ENCODE peak calls at places on chromosomes 3 and 15, in ten cellular contexts. K is Panc1, I is endothelial cell of umbilical vein, T is HL-60, B is GM23338, Q is H1, E is breast epithelium, G is stomach, O is upper lobe of left lung, Z is HepG2. C is an unnamed sample.
A peak's percentile ranks its signal among the peaks of the same experiment; 100 is the strongest.

GRCh38 chr15:60548101-60548500 is 69.2 kb upstream of the ICE2 start:
- DNase-seq in Q (no peak), E (no peak), G (no peak), K (no peak), I (no peak), O (no peak), B (no peak), Z (no peak), T (no peak), C (no peak)

GRCh38 chr15:76366714-76367113 is 30.1 kb downstream of the ISL2 start:
- DNase-seq in G (no peak), O (no peak), Q (no peak), E (no peak), B (no peak), T (no peak), I (no peak), Z (no peak), K (no peak), C (no peak)

GRCh38 chr3:59717679-59718205 is 667.9 kb upstream of the CFAP20DC start:
- DNase-seq in Q (no peak), K (no peak), B (peak; percentile 53), E (no peak), G (no peak), T (no peak), I (no peak), Z (no peak), O (no peak), C (no peak)

GRCh38 chr15:82570721-82571519 is 30.7 kb upstream of the RPS17 start:
- DNase-seq in T (no peak), I (no peak), Z (no peak), O (no peak), E (no peak), B (peak; percentile 43), Q (peak; percentile 54), G (no peak), K (no peak), C (no peak)

GRCh38 chr3:75101329-75102147 is 487.1 kb upstream of the CNTN3 start:
- DNase-seq in T (no peak), Z (no peak), I (no peak), G (no peak), B (peak; percentile 84), O (no peak), K (no peak), Q (peak; percentile 76), E (no peak), C (no peak)

GRCh38 chr15:82536409-82537350 is 3.6 kb downstream of the RPS17 start:
- DNase-seq in G (no peak), O (no peak), Q (no peak), Z (no peak), K (no peak), E (no peak), B (no peak), I (no peak), T (no peak), C (no peak)

GRCh38 chr3:39190281-39191025 is 1.9 kb downstream of the XIRP1 start:
- DNase-seq in O (no peak), B (no peak), T (no peak), I (no peak), Z (no peak), Q (no peak), G (no peak), K (no peak), E (no peak), C (no peak)

GRCh38 chr3:176776622-176777021 is 420.7 kb downstream of the TBL1XR1 start:
- DNase-seq in E (no peak), O (no peak), T (no peak), Q (no peak), K (no peak), Z (no peak), B (no peak), I (no peak), G (no peak), C (no peak)

GRCh38 chr15:98581715-98582114 is 66.6 kb upstream of the IGF1R start:
- DNase-seq in Q (no peak), Z (no peak), K (no peak), T (no peak), B (peak; percentile 72), O (no peak), E (no peak), I (no peak), G (no peak), C (no peak)

GRCh38 chr3:151085889-151086483 is 522 bp downstream of the MED12L start:
- DNase-seq in G (no peak), Q (no peak), I (no peak), E (no peak), T (no peak), Z (no peak), K (no peak), O (no peak), B (peak; percentile 60), C (no peak)

GRCh38 chr15:69997701-69998273 is 99.9 kb downstream of the TLE3 start:
- DNase-seq in Z (no peak), B (no peak), G (peak; percentile 57), T (no peak), O (peak; percentile 67), I (no peak), K (no peak), Q (no peak), E (peak; percentile 86), C (no peak)

GRCh38 chr3:112004664-112005063 is 5.9 kb downstream of the TAGLN3 start:
- DNase-seq in Q (no peak), Z (no peak), K (no peak), E (no peak), T (no peak), O (no peak), I (no peak), B (no peak), G (no peak), C (no peak)

GRCh38 chr15:68674975-68675374 is 96.2 kb downstream of the CORO2B start:
- DNase-seq in E (no peak), G (no peak), T (peak; percentile 89), B (no peak), O (no peak), Q (no peak), I (peak; percentile 25), K (no peak), Z (no peak), C (no peak)

GRCh38 chr15:42891569-42891968 is 29.0 kb downstream of the TTBK2 start:
- DNase-seq in I (peak; percentile 14), Z (no peak), B (no peak), E (no peak), K (no peak), Q (no peak), O (no peak), T (no peak), G (no peak), C (no peak)

GRCh38 chr15:60118146-60118545 is 114.0 kb downstream of the FOXB1 start:
- DNase-seq in K (no peak), T (no peak), Z (no peak), B (peak; percentile 67), I (no peak), G (no peak), O (no peak), E (no peak), Q (no peak), C (no peak)

GRCh38 chr15:66067687-66068086 is 185.9 kb downstream of the MEGF11 start:
- DNase-seq in B (peak; percentile 93), Z (no peak), T (no peak), K (no peak), I (no peak), O (no peak), G (no peak), Q (no peak), E (no peak), C (no peak)

GRCh38 chr3:125647318-125648014 is 52.2 kb upstream of the OSBPL11 start:
- DNase-seq in E (no peak), Z (no peak), T (no peak), K (no peak), B (peak; percentile 30), O (peak; percentile 92), Q (peak; percentile 45), G (peak; percentile 61), I (no peak), C (peak; percentile 69)

GRCh38 chr3:152595975-152596832 is 238.7 kb upstream of the P2RY1 start:
- DNase-seq in K (no peak), Q (no peak), B (no peak), Z (peak; percentile 43), T (peak; percentile 39), G (peak; percentile 42), I (peak; percentile 97), E (no peak), O (no peak), C (no peak)

DNA sequence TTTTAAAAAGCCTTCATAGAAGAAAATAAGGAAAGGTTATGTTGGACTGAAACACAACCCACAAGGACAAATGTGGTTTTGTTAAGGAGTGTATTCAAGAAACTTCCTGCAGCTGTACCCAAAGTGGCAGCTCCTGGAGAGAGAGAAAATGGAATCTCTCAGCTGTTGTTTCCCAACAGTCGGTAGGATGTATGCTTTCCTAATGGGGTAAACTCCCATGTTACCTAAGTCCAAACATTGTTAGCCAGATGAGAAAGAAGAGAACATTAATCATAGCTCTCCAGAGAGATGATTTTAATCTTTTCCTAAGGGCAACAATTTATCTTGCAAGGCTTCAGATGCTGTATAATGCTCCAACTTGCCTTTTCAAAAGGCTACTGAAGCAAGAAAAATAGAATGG is 22.6 kb upstream of the TEX9 start:
- DNase-seq in O (no peak), Q (no peak), G (no peak), E (no peak), B (no peak), T (no peak), I (no peak), Z (no peak), K (no peak), C (no peak)
- TF ChIP-seq CTCF in O (no peak), Q (no peak), G (no peak), E (no peak), B (no peak), T (no peak), I (no peak), Z (no peak), K (no peak), C (no peak)

GRCh38 chr15:25783134-25783533 is 80.0 kb downstream of the ATP10A start:
- DNase-seq in Q (no peak), O (no peak), E (no peak), K (no peak), Z (no peak), T (no peak), I (no peak), G (no peak), B (no peak), C (no peak)
- H3K27ac ChIP-seq in Q (no peak overlapping the region), O (no peak overlapping the region), E (no peak overlapping the region), K (no peak overlapping the region), Z (no peak overlapping the region), T (no peak overlapping the region), I (no peak overlapping the region), G (no peak overlapping the region), B (no peak overlapping the region), C (no peak overlapping the region)

GRCh38 chr3:188947983-188948657 is 223.7 kb upstream of the TPRG1 start:
- DNase-seq in Z (no peak), B (peak; percentile 89), K (no peak), T (no peak), I (peak; percentile 84), O (peak; percentile 93), G (peak; percentile 97), Q (peak; percentile 69), E (peak; percentile 95), C (peak; percentile 99)
- TF ChIP-seq POLR2AphosphoS5 in Z (no peak), B (peak; percentile 69), K (no peak), T (no peak), I (no peak), O (peak; percentile 98), G (peak; percentile 98), Q (peak; percentile 81), E (peak; percentile 99), C (peak; percentile 97)

DNA sequence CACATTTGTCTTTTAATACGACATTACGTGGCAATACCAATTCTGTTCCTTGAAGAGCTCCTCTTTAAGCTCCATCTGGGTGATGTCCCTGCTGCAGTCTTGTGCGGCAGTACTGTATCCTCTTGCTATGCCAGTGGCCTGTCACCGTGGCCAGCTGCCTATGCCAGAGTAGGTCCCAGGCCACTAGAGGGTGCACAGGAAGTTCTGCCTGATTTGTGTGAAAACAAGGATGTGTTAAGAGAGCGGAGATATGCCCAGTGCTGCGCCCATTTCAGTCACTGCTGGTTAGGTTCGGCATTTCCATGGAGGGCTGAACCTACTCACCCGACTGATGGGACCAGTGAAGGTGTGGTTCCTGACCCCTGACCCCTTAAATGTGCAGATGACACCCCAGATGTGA is 25.2 kb downstream of the NIPA1 start:
- DNase-seq in E (no peak), T (no peak), G (peak; percentile 66), I (no peak), Q (no peak), Z (peak; percentile 39), O (no peak), B (peak; percentile 72), K (no peak), C (peak; percentile 8)
- TF ChIP-seq CTCF in E (no peak), T (peak; percentile 52), G (no peak), I (peak; percentile 20), Q (peak; percentile 75), Z (peak; percentile 69), O (no peak), B (peak; percentile 65), K (no peak), C (no peak)